ENCODE peak calls at places on chromosomes 16 and 17, in ten cellular contexts. R is Calu3; E is CD8-positive, alpha-beta T cell; P is progenitor cell of endocrine pancreas; A is IMR-90; T is BE2C; F is endodermal cell; H is BJ; Z is cardiac fibroblast; J is hepatocyte. X is an unnamed sample.

GRCh38 chr17:10073905-10074304 is 124.5 kb downstream of the GAS7 start:
- DNase-seq in H (no peak), J (no peak), R (no peak), T (no peak), P (no peak), F (no peak), A (no peak), Z (no peak), E (no peak), X (no peak)

GRCh38 chr17:46027326-46028325 is 28.6 kb downstream of the STH start:
- DNase-seq in A (no peak), R (no peak), F (no peak), P (no peak), J (no peak), Z (no peak), T (no peak), H (no peak), E (no peak), X (no peak)

GRCh38 chr16:2194852-2195315 is 1.5 kb downstream of the CASKIN1 start:
- DNase-seq in R (peak), Z (peak), P (no peak), J (peak), A (peak), T (peak), F (peak), H (no peak), E (peak), X (no peak)

GRCh38 chr16:2529061-2529931 is 1.9 kb downstream of the CEMP1 start:
- DNase-seq in J (no peak), T (peak), Z (no peak), R (no peak), F (peak), A (peak), H (no peak), P (no peak), E (no peak), X (peak)

GRCh38 chr17:60109161-60109560 is 30.4 kb upstream of the HEATR6 start:
- DNase-seq in P (no peak), Z (no peak), F (no peak), J (no peak), T (no peak), E (no peak), H (no peak), R (no peak), A (no peak), X (no peak)

GRCh38 chr17:57672971-57673370 is 72.1 kb downstream of the CCDC182 start:
- DNase-seq in P (no peak), T (peak), E (no peak), A (no peak), Z (no peak), F (peak), H (no peak), R (no peak), J (no peak), X (peak)

GRCh38 chr17:78034429-78035091 is 76.1 kb downstream of the TNRC6C start:
- DNase-seq in T (no peak), E (no peak), F (no peak), Z (peak), P (no peak), J (no peak), R (no peak), H (no peak), A (peak), X (no peak)

GRCh38 chr17:61517265-61517664 is 65.0 kb downstream of the TBX4 start:
- DNase-seq in T (no peak), E (no peak), Z (no peak), R (no peak), J (no peak), P (no peak), A (no peak), H (no peak), F (no peak), X (no peak)

GRCh38 chr16:84266451-84266850 is 26.6 kb upstream of the KCNG4 start:
- DNase-seq in Z (peak), F (peak), A (peak), P (no peak), T (peak), J (peak), H (no peak), R (peak), E (no peak), X (no peak)

GRCh38 chr17:2094891-2095535 is 40.1 kb downstream of the HIC1 start:
- DNase-seq in E (no peak), A (peak), T (peak), P (no peak), R (no peak), Z (peak), J (peak), H (no peak), F (peak), X (no peak)
- TF ChIP-seq CTCF in E (no peak), A (peak), T (peak), P (peak), R (no peak), Z (peak), J (peak), H (peak), F (peak), X (peak)

GRCh38 chr16:30482366-30482765 is 9.8 kb downstream of the ITGAL start:
- DNase-seq in F (no peak), P (no peak), H (no peak), T (no peak), E (no peak), J (no peak), Z (no peak), R (peak), A (no peak), X (no peak)
- TF ChIP-seq CTCF in F (peak), P (no peak), H (peak), T (peak), E (peak), J (no peak), Z (peak), R (no peak), A (peak), X (peak)

GRCh38 chr16:56038564-56039098 is 152.7 kb upstream of the GNAO1 start:
- DNase-seq in T (no peak), A (no peak), J (no peak), P (no peak), R (no peak), F (peak), E (no peak), Z (no peak), H (no peak), X (no peak)

GRCh38 chr16:56042416-56042815 is 148.9 kb upstream of the GNAO1 start:
- DNase-seq in J (no peak), Z (no peak), R (no peak), P (no peak), E (no peak), T (no peak), F (peak), H (no peak), A (no peak), X (no peak)

GRCh38 chr16:56047307-56048234 is 143.7 kb upstream of the GNAO1 start:
- DNase-seq in F (no peak), P (no peak), E (no peak), Z (no peak), T (peak), J (no peak), R (no peak), H (no peak), A (no peak), X (no peak)

GRCh38 chr16:56041556-56042140 is 149.6 kb upstream of the GNAO1 start:
- DNase-seq in H (no peak), T (peak), E (peak), F (peak), Z (peak), R (peak), A (no peak), J (peak), P (peak), X (no peak)
- TF ChIP-seq CTCF in H (peak), T (peak), E (no peak), F (peak), Z (peak), R (peak), A (peak), J (peak), P (peak), X (peak)

GRCh38 chr17:66625321-66625767 is 209.6 kb upstream of the CACNG5 start:
- DNase-seq in J (peak), T (no peak), H (no peak), E (no peak), F (no peak), A (peak), Z (peak), P (no peak), R (no peak), X (no peak)
- TF ChIP-seq CTCF in J (peak), T (peak), H (peak), E (no peak), F (peak), A (peak), Z (peak), P (peak), R (peak), X (peak)

X was measured in type B pancreatic cell.